ENCODE peak calls at places on chromosome 7, in four cellular contexts. B, Y, Z and D are unnamed samples.

GRCh38 chr7:27176962-27177794 is 3.1 kb upstream of the HOXA10 start:
- DNase-seq in B (no peak), Y (no peak), Z (no peak), D (no peak)

GRCh38 chr7:139635521-139636240 is 112.2 kb downstream of the CLEC2L start:
- DNase-seq in B (no peak), Y (no peak), Z (peak; percentile 89), D (no peak)

GRCh38 chr7:27161214-27161720 is 4.1 kb downstream of the HOXA9 start:
- DNase-seq in B (peak; percentile 52), Y (no peak), Z (no peak), D (no peak)

GRCh38 chr7:40057292-40057691 is 77.1 kb downstream of the MPLKIP start:
- DNase-seq in B (no peak), Y (no peak), Z (no peak), D (peak; percentile 13)

GRCh38 chr7:30977896-30978564 is 14.3 kb downstream of the GHRHR start:
- DNase-seq in B (no peak), Y (no peak), Z (no peak), D (peak; percentile 51)

GRCh38 chr7:43318188-43318587 is 205.7 kb downstream of the HECW1 start:
- DNase-seq in B (no peak), Y (no peak), Z (no peak), D (no peak)

GRCh38 chr7:91852263-91852741 is 28.2 kb downstream of the MTERF1 start:
- DNase-seq in B (peak; percentile 47), Y (no peak), Z (no peak), D (peak; percentile 75)

GRCh38 chr7:106063039-106063438 is 49.1 kb downstream of the SYPL1 start:
- DNase-seq in B (no peak), Y (no peak), Z (no peak), D (no peak)

GRCh38 chr7:45924283-45924682 is 3.2 kb upstream of the IGFBP3 start:
- DNase-seq in B (peak; percentile 96), Y (no peak), Z (no peak), D (peak; percentile 96)

GRCh38 chr7:107712025-107712424 is 31.9 kb upstream of the CBLL1 start:
- DNase-seq in B (no peak), Y (no peak), Z (no peak), D (no peak)

GRCh38 chr7:123748734-123749536 is at the start of gene WASL:
- DNase-seq in B (peak; percentile 86), Y (peak; percentile 91), Z (peak; percentile 89), D (peak; percentile 93)

GRCh38 chr7:115654384-115655181 is 376.0 kb downstream of the TFEC start:
- DNase-seq in B (peak; percentile 73), Y (no peak), Z (no peak), D (peak; percentile 85)